ENCODE peak calls at places on chromosomes 12 and 14, in five cellular contexts. P is adrenal gland, H is sigmoid colon, S is A549, U is lower leg skin. L is an unnamed sample.

GRCh38 chr14:54200726-54201125 is 196.1 kb upstream of the CDKN3 start:
- DNase-seq in H (no peak), P (no peak), S (no peak), U (no peak), L (no peak)

GRCh38 chr14:58673722-58674121 is 36.0 kb downstream of the DACT1 start:
- DNase-seq in S (no peak), H (no peak), U (no peak), P (no peak), L (no peak)

GRCh38 chr14:44279357-44279756 is 227.7 kb downstream of the FSCB start:
- DNase-seq in P (no peak), S (no peak), H (no peak), U (no peak), L (no peak)

GRCh38 chr12:48695859-48696258 is 13.8 kb upstream of the KANSL2 start:
- DNase-seq in S (no peak), H (no peak), U (no peak), P (no peak), L (no peak)

GRCh38 chr14:106613256-106613655 is 1086.9 kb downstream of the TMEM121 start:
- DNase-seq in S (no peak), U (no peak), P (no peak), H (no peak), L (no peak)

GRCh38 chr12:58745348-58746125 is 174.8 kb downstream of the LRIG3 start:
- DNase-seq in P (no peak), U (no peak), S (no peak), H (no peak), L (no peak)

GRCh38 chr14:93932642-93933041 is 5.5 kb downstream of the FAM181A start:
- DNase-seq in P (no peak), S (no peak), U (no peak), H (no peak), L (no peak)

GRCh38 chr14:97056086-97056485 is 258.9 kb downstream of the VRK1 start:
- DNase-seq in P (no peak), U (no peak), H (no peak), S (no peak), L (no peak)

GRCh38 chr14:58805605-58806358 is 168.0 kb downstream of the DACT1 start:
- DNase-seq in S (no peak), U (no peak), H (no peak), P (no peak), L (no peak)

GRCh38 chr12:115349711-115350110 is 665.7 kb upstream of the TBX3 start:
- DNase-seq in H (no peak), U (no peak), S (no peak), P (no peak), L (no peak)

GRCh38 chr14:23351681-23352505 is 794 bp downstream of the SLC22A17 start:
- DNase-seq in S (no peak), H (no peak), P (no peak), U (peak; percentile 70), L (no peak)

GRCh38 chr12:66232258-66232657 is 43.2 kb downstream of the IRAK3 start:
- DNase-seq in U (no peak), S (no peak), P (no peak), H (no peak), L (no peak)

GRCh38 chr12:7092229-7092985 is at the start of gene C1R:
- DNase-seq in U (peak; percentile 94), H (peak; percentile 95), S (peak; percentile 69), P (peak; percentile 66), L (peak; percentile 50)
- TF ChIP-seq POLR2A in U (no peak), H (no peak), S (no peak), P (peak; percentile 25), L (no peak)

DNA sequence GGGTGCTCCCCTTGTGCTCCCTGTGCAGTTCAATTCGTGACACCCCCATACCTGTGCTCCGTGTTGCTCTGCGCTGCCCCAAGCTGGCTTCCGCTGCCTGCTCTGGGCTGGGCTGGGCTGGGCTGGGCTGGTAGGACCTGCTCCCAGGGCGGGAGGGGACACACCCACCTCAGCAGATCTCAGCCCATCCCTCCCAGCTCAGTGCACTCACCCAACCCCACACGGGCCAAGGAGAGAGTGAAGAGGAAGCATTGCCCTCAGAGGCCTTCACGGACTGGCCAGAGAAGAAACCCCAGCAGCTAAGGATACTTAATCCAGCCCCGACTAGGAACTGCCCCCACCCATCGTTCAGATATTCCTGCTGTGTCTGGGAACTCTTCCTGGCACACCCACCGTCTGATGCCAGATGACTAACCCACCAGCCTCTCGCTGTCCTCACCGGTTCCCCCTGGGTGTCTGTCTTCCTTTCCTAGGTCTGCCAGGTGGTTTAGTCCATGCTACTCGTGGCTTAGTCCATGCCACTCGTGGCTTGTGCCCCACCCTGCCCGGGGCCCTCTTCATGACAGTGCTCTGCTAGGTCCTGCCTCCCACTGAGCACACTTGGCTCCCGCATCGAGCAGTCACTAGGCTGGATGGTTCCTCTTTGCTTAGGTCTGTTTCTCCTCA is at the start of gene LPAR5:
- DNase-seq in P (no peak), U (peak; percentile 92), S (peak; percentile 48), H (no peak), L (no peak)
- TF ChIP-seq POLR2A in P (peak; percentile 6), U (no peak), S (no peak), H (no peak), L (no peak)

GRCh38 chr12:109714913-109715244 is 1.3 kb downstream of the FAM222A start:
- DNase-seq in H (no peak), S (no peak), P (no peak), U (no peak), L (no peak)

GRCh38 chr12:109714141-109714912 is 702 bp downstream of the FAM222A start:
- DNase-seq in S (peak; percentile 72), P (peak; percentile 81), H (peak; percentile 86), U (peak; percentile 90), L (peak; percentile 57)

GRCh38 chr12:109715310-109716091 is 1.9 kb downstream of the FAM222A start:
- DNase-seq in H (no peak), P (peak; percentile 88), S (no peak), U (no peak), L (no peak)

GRCh38 chr12:109711596-109712461 is 1.8 kb upstream of the FAM222A start:
- DNase-seq in H (no peak), S (no peak), U (no peak), P (peak; percentile 52), L (no peak)

GRCh38 chr12:109713187-109713984 is at the start of gene FAM222A:
- DNase-seq in P (peak; percentile 99), S (peak; percentile 95), U (peak; percentile 99), H (peak; percentile 98), L (peak; percentile 93)
- TF ChIP-seq POLR2A in P (peak; percentile 89), S (peak; percentile 86), U (no peak), H (no peak), L (peak; percentile 87)

DNA sequence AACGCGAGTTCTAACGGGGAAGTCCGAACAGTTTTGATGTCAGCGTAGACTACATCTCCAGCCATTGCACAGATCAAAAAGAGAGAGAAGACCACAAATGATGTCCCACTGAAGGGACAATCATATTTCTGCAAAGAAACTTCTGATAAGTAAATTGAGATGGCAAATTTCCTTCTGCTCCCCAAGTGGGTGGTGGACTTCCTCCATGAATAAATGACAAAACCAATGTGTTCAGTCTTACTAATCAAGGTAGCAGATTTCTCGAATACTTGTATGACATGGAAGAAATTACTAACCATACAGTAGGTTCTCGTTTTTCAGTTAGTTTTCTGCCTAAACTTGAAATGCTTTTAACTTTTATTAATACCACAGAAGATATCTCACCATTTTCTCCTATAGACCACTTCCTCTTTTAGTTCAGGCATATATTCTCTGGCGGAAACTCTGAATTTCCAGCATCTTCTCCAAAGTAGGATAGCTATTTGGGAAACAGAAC is at the start of gene CLECL1:
- DNase-seq in P (no peak), S (no peak), H (no peak), U (no peak), L (no peak)
- TF ChIP-seq POLR2A in P (no peak), S (no peak), H (no peak), U (no peak), L (no peak)

GRCh38 chr12:57743769-57744168 is 1.1 kb upstream of the TSPAN31 start:
- DNase-seq in H (no peak), P (no peak), U (no peak), S (no peak), L (no peak)

GRCh38 chr12:57744194-57744776 is 554 bp upstream of the TSPAN31 start:
- DNase-seq in U (peak; percentile 94), S (peak; percentile 71), H (peak; percentile 93), P (peak; percentile 80), L (peak; percentile 68)

GRCh38 chr12:57745485-57745881 is 644 bp downstream of the TSPAN31 start:
- DNase-seq in P (no peak), H (peak; percentile 65), U (peak; percentile 83), S (no peak), L (no peak)

GRCh38 chr12:57746025-57746424 is 1.2 kb downstream of the TSPAN31 start:
- DNase-seq in U (no peak), P (no peak), S (no peak), H (no peak), L (no peak)

DNA sequence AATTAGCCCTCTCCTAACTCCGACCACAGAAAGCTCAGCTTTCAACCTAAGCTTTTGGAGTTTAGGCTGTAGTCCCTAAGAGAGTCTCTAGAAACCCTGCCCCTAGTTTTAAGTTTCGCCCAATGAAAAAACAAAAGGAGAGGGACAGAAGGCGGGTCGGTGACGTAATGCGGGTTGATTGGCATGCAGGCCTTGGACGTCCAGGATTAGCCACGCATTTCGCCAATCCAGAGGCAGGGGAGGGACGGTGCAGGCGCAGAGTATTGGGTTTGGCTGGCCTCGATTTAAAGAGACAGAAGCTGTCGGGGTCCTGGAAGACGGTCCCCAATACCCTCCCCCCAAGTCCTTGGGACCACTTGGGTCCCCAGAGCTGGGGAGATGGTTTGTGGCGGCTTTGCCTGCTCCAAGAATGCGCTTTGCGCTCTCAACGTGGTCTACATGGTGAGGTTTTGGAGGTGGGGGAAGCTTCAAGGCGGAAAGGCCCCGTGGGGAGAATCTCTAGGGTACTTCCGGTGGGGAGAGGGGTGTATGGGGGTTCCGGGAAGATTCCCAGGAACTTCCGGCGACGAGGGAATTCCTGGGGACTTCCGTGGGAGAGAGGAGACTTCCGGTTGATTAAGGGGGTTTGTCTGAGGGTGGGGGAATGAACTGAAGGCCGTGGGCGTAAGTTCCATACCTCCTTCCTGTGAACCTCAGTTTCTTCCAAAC is at the start of gene TSPAN31:
- DNase-seq in H (peak; percentile 99), P (peak; percentile 95), U (peak; percentile 99), S (peak; percentile 96), L (peak; percentile 96)
- TF ChIP-seq POLR2A in H (peak; percentile 45), P (peak; percentile 90), U (no peak), S (peak; percentile 34), L (peak; percentile 65)

DNA sequence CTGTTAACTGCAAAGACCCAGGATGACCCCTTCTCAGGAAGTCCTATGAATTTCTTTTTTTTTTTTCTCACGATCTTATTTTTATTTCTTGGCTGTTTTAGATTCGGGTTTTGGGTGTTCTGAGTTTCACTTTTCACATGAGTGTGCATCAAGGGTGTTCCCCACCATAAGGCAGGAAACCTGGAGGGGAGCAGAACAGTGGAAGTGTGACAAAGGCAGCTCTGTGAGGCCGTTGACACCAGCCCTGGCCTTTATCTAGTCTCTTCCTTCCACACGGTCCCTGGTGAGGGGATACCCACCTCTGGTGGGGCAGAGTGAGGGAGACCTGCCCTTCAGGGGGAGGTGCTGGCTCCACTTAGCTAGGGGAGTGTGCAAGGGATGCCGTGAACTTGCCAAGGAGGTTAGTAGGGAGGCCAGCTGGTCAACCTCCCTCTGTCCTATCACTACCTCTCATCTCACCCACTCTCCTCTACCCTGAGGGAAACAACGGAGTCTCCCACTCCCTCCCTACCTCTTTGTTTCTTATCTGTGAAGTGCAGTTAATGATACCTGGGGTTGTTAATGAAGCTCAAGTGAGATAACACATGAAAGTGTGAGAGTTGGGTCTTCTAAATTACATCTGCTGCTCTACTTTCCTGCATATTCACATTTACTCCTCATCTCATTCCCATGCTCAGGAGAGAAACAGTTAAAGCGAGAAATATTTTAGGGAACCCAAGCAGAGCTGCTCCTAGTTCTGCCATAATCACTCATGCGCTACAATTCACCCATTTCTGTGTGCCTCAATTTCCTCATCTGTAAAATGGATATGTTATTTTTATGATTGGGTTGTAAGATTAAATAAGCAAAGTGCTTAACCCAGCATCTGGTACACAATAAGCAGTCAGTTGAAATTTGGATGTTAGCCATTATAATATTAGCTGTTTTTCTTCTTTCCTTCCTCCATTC is 4.4 kb upstream of the GALNT6 start:
- DNase-seq in H (no peak), S (no peak), U (peak; percentile 64), P (no peak), L (no peak)
- TF ChIP-seq POLR2A in H (no peak), S (no peak), U (no peak), P (no peak), L (no peak)

L was measured in gastrocnemius medialis.